ENCODE peak calls at places on chromosomes 3 and 15, in seven cellular contexts. One of them, this sample, is unnamed.

GRCh38 chr3:189170559-189170958 is 1.2 kb upstream of the TPRG1 start:
- DNase-seq in HT-29: no peak
- DNase-seq in stromal cell of bone marrow: no peak
- DNase-seq in NCI-H2029: no peak
- DNase-seq in sciatic nerve: no peak
- DNase-seq in kidney glomerular epithelial cell: no peak
- DNase-seq in posterior cingulate gyrus: no peak
- DNase-seq in this sample: no peak

GRCh38 chr3:160278210-160278609 is 53.0 kb downstream of the C3orf80 start:
- DNase-seq in HT-29: no peak
- DNase-seq in stromal cell of bone marrow: no peak
- DNase-seq in NCI-H2029: no peak
- DNase-seq in sciatic nerve: no peak
- DNase-seq in kidney glomerular epithelial cell: no peak
- DNase-seq in posterior cingulate gyrus: no peak
- DNase-seq in this sample: no peak

GRCh38 chr15:31438601-31439265 is 112.1 kb downstream of the KLF13 start:
- DNase-seq in HT-29: no peak
- DNase-seq in stromal cell of bone marrow: no peak
- DNase-seq in NCI-H2029: no peak
- DNase-seq in sciatic nerve: no peak
- DNase-seq in kidney glomerular epithelial cell: no peak
- DNase-seq in posterior cingulate gyrus: no peak
- DNase-seq in this sample: no peak

GRCh38 chr3:29932662-29933316 is 651.9 kb downstream of the RBMS3 start:
- DNase-seq in HT-29: no peak
- DNase-seq in stromal cell of bone marrow: no peak
- DNase-seq in NCI-H2029: no peak
- DNase-seq in sciatic nerve: no peak
- DNase-seq in kidney glomerular epithelial cell: no peak
- DNase-seq in posterior cingulate gyrus: no peak
- DNase-seq in this sample: no peak

GRCh38 chr3:173191611-173192010 is 50.6 kb upstream of the SPATA16 start:
- DNase-seq in HT-29: no peak
- DNase-seq in stromal cell of bone marrow: no peak
- DNase-seq in NCI-H2029: no peak
- DNase-seq in sciatic nerve: no peak
- DNase-seq in kidney glomerular epithelial cell: peak; percentile 64
- DNase-seq in posterior cingulate gyrus: no peak
- DNase-seq in this sample: no peak

GRCh38 chr3:155069729-155070128 is 10.4 kb upstream of the MME start:
- DNase-seq in HT-29: no peak
- DNase-seq in stromal cell of bone marrow: no peak
- DNase-seq in NCI-H2029: no peak
- DNase-seq in sciatic nerve: no peak
- DNase-seq in kidney glomerular epithelial cell: no peak
- DNase-seq in posterior cingulate gyrus: no peak
- DNase-seq in this sample: peak; percentile 87

GRCh38 chr15:29452881-29453731 is 183.5 kb upstream of the NSMCE3 start:
- DNase-seq in HT-29: no peak
- DNase-seq in stromal cell of bone marrow: no peak
- DNase-seq in NCI-H2029: no peak
- DNase-seq in sciatic nerve: no peak
- DNase-seq in kidney glomerular epithelial cell: no peak
- DNase-seq in posterior cingulate gyrus: no peak
- DNase-seq in this sample: no peak

GRCh38 chr3:71641669-71642068 is 58.1 kb upstream of the FOXP1 start:
- DNase-seq in HT-29: peak; percentile 7
- DNase-seq in stromal cell of bone marrow: no peak
- DNase-seq in NCI-H2029: no peak
- DNase-seq in sciatic nerve: no peak
- DNase-seq in kidney glomerular epithelial cell: no peak
- DNase-seq in posterior cingulate gyrus: no peak
- DNase-seq in this sample: no peak

GRCh38 chr15:56034514-56034913 is 41.1 kb upstream of the NEDD4 start:
- DNase-seq in HT-29: no peak
- DNase-seq in stromal cell of bone marrow: no peak
- DNase-seq in NCI-H2029: no peak
- DNase-seq in sciatic nerve: no peak
- DNase-seq in kidney glomerular epithelial cell: no peak
- DNase-seq in posterior cingulate gyrus: no peak
- DNase-seq in this sample: no peak

GRCh38 chr3:69739204-69740102 is at the start of gene MITF:
- DNase-seq in HT-29: peak; percentile 72
- DNase-seq in stromal cell of bone marrow: peak; percentile 88
- DNase-seq in NCI-H2029: peak; percentile 60
- DNase-seq in sciatic nerve: peak; percentile 95
- DNase-seq in kidney glomerular epithelial cell: peak; percentile 87
- DNase-seq in posterior cingulate gyrus: peak; percentile 91
- DNase-seq in this sample: peak; percentile 55

GRCh38 chr15:88586401-88587162 is 34.6 kb upstream of the AEN start:
- DNase-seq in HT-29: no peak
- DNase-seq in stromal cell of bone marrow: no peak
- DNase-seq in NCI-H2029: no peak
- DNase-seq in sciatic nerve: no peak
- DNase-seq in kidney glomerular epithelial cell: peak; percentile 53
- DNase-seq in posterior cingulate gyrus: no peak
- DNase-seq in this sample: no peak

GRCh38 chr3:53485675-53486365 is 8.6 kb upstream of the CACNA1D start:
- DNase-seq in HT-29: peak; percentile 72
- DNase-seq in stromal cell of bone marrow: no peak
- DNase-seq in NCI-H2029: no peak
- DNase-seq in sciatic nerve: no peak
- DNase-seq in kidney glomerular epithelial cell: no peak
- DNase-seq in posterior cingulate gyrus: no peak
- DNase-seq in this sample: no peak

GRCh38 chr3:69462022-69462825 is 76.3 kb upstream of the FRMD4B start:
- DNase-seq in HT-29: no peak
- DNase-seq in stromal cell of bone marrow: no peak
- DNase-seq in NCI-H2029: no peak
- DNase-seq in sciatic nerve: no peak
- DNase-seq in kidney glomerular epithelial cell: no peak
- DNase-seq in posterior cingulate gyrus: no peak
- DNase-seq in this sample: no peak

GRCh38 chr15:63160638-63161037 is 3.4 kb upstream of the RPS27L start:
- DNase-seq in HT-29: no peak
- DNase-seq in stromal cell of bone marrow: no peak
- DNase-seq in NCI-H2029: no peak
- DNase-seq in sciatic nerve: no peak
- DNase-seq in kidney glomerular epithelial cell: no peak
- DNase-seq in posterior cingulate gyrus: no peak
- DNase-seq in this sample: no peak

GRCh38 chr3:183488343-183488742 is 59.9 kb upstream of the MCF2L2 start:
- DNase-seq in HT-29: no peak
- DNase-seq in stromal cell of bone marrow: no peak
- DNase-seq in NCI-H2029: no peak
- DNase-seq in sciatic nerve: no peak
- DNase-seq in kidney glomerular epithelial cell: no peak
- DNase-seq in posterior cingulate gyrus: no peak
- DNase-seq in this sample: no peak

GRCh38 chr3:161449784-161450183 is 46.8 kb upstream of the OTOL1 start:
- DNase-seq in HT-29: peak; percentile 20
- DNase-seq in stromal cell of bone marrow: no peak
- DNase-seq in NCI-H2029: no peak
- DNase-seq in sciatic nerve: no peak
- DNase-seq in kidney glomerular epithelial cell: no peak
- DNase-seq in posterior cingulate gyrus: no peak
- DNase-seq in this sample: no peak

GRCh38 chr15:40182358-40183029 is 21.6 kb downstream of the BUB1B start:
- DNase-seq in HT-29: no peak
- DNase-seq in stromal cell of bone marrow: no peak
- DNase-seq in NCI-H2029: no peak
- DNase-seq in sciatic nerve: no peak
- DNase-seq in kidney glomerular epithelial cell: no peak
- DNase-seq in posterior cingulate gyrus: no peak
- DNase-seq in this sample: no peak

GRCh38 chr15:34583399-34584320 is at the start of gene GOLGA8B:
- DNase-seq in HT-29: peak; percentile 88
- DNase-seq in stromal cell of bone marrow: no peak
- DNase-seq in NCI-H2029: peak; percentile 0
- DNase-seq in sciatic nerve: peak; percentile 63
- DNase-seq in kidney glomerular epithelial cell: peak; percentile 36
- DNase-seq in posterior cingulate gyrus: peak; percentile 52
- DNase-seq in this sample: no peak

GRCh38 chr3:185362850-185363661 is at the start of gene MAP3K13:
- DNase-seq in HT-29: peak; percentile 25
- DNase-seq in stromal cell of bone marrow: peak; percentile 96
- DNase-seq in NCI-H2029: peak; percentile 97
- DNase-seq in sciatic nerve: peak; percentile 82
- DNase-seq in kidney glomerular epithelial cell: peak; percentile 93
- DNase-seq in posterior cingulate gyrus: peak; percentile 61
- DNase-seq in this sample: peak; percentile 54

GRCh38 chr15:35626984-35627383 is 81.0 kb upstream of the DPH6 start:
- DNase-seq in HT-29: no peak
- DNase-seq in stromal cell of bone marrow: no peak
- DNase-seq in NCI-H2029: no peak
- DNase-seq in sciatic nerve: no peak
- DNase-seq in kidney glomerular epithelial cell: no peak
- DNase-seq in posterior cingulate gyrus: no peak
- DNase-seq in this sample: no peak

GRCh38 chr3:33750216-33750558 is 32.1 kb upstream of the CLASP2 start:
- DNase-seq in HT-29: no peak
- DNase-seq in stromal cell of bone marrow: no peak
- DNase-seq in NCI-H2029: no peak
- DNase-seq in sciatic nerve: no peak
- DNase-seq in kidney glomerular epithelial cell: no peak
- DNase-seq in posterior cingulate gyrus: no peak
- DNase-seq in this sample: no peak